ENCODE peak calls at places on chromosomes 7 and 10, in ten cellular contexts. E is lung, O is lower lobe of right lung, B is left ventricle myocardium inferior, S is RWPE1, Q is breast epithelium, I is pancreas, P is nephron progenitor cell, G is upper lobe of right lung, V is heart left ventricle. H is an unnamed sample.

GRCh38 chr7:72040641-72041040 is 371.5 kb downstream of the CALN1 start:
- DNase-seq in E (no peak), O (no peak), B (no peak), S (no peak), Q (no peak), I (no peak), P (no peak), G (no peak), V (no peak), H (no peak)

GRCh38 chr7:106871793-106872571 is 6.9 kb downstream of the PIK3CG start:
- DNase-seq in E (no peak), O (no peak), B (no peak), S (no peak), Q (no peak), I (no peak), P (no peak), G (no peak), V (no peak), H (no peak)

GRCh38 chr10:36499696-36500095 is 625.7 kb upstream of the ANKRD30A start:
- DNase-seq in E (no peak), O (no peak), B (no peak), S (no peak), Q (no peak), I (no peak), P (no peak), G (no peak), V (no peak), H (no peak)

GRCh38 chr10:102919237-102919959 is 1.3 kb downstream of the CNNM2 start:
- DNase-seq in E (peak), O (peak), B (no peak), S (peak), Q (peak), I (peak), P (peak), G (peak), V (peak), H (no peak)

GRCh38 chr7:108037748-108038147 is 34.8 kb upstream of the LAMB1 start:
- DNase-seq in E (no peak), O (no peak), B (no peak), S (no peak), Q (no peak), I (no peak), P (no peak), G (no peak), V (no peak), H (no peak)

GRCh38 chr7:105589221-105590077 is 8.2 kb upstream of the EFCAB10 start:
- DNase-seq in E (peak), O (no peak), B (peak), S (peak), Q (no peak), I (peak), P (peak), G (no peak), V (peak), H (peak)

GRCh38 chr7:157158400-157158799 is 19.7 kb downstream of the UBE3C start:
- DNase-seq in E (no peak), O (no peak), B (no peak), S (no peak), Q (no peak), I (no peak), P (no peak), G (no peak), V (no peak), H (no peak)

GRCh38 chr7:23710000-23710399 is at the start of gene STK31:
- DNase-seq in E (no peak), O (no peak), B (no peak), S (no peak), Q (no peak), I (no peak), P (no peak), G (no peak), V (no peak), H (no peak)

GRCh38 chr7:14009453-14010418 is 20.3 kb upstream of the ETV1 start:
- DNase-seq in E (no peak), O (no peak), B (no peak), S (no peak), Q (no peak), I (no peak), P (no peak), G (no peak), V (no peak), H (no peak)

GRCh38 chr7:1709281-1709680 is 39.2 kb downstream of the ELFN1 start:
- DNase-seq in E (no peak), O (no peak), B (no peak), S (no peak), Q (no peak), I (no peak), P (no peak), G (peak), V (no peak), H (no peak)

DNA sequence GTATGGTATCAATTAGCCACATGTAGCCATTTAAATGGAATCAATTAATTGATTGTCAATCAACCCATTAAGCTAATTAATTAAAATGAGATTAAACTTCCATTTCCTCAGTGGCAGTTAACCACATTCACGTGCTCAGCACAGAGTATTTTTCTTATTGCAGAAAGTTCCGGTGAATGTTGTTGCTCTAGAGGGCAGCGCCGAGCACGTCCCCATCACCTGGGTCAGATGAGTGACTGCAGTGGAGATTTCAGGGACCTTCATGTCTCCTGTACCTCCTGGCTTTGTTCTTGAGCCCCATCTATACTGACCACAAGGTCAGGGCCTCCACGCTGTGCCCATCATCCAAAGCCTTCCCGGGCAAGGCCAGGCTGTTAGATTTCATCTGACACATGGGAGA is 168.8 kb upstream of the MKI67 start:
- DNase-seq in E (no peak), O (no peak), B (no peak), S (no peak), Q (no peak), I (no peak), P (no peak), G (no peak), V (no peak), H (no peak)
- TF ChIP-seq CTCF in E (no peak), O (no peak), B (no peak), S (no peak), Q (no peak), I (no peak), P (no peak), G (no peak), V (no peak), H (no peak)

DNA sequence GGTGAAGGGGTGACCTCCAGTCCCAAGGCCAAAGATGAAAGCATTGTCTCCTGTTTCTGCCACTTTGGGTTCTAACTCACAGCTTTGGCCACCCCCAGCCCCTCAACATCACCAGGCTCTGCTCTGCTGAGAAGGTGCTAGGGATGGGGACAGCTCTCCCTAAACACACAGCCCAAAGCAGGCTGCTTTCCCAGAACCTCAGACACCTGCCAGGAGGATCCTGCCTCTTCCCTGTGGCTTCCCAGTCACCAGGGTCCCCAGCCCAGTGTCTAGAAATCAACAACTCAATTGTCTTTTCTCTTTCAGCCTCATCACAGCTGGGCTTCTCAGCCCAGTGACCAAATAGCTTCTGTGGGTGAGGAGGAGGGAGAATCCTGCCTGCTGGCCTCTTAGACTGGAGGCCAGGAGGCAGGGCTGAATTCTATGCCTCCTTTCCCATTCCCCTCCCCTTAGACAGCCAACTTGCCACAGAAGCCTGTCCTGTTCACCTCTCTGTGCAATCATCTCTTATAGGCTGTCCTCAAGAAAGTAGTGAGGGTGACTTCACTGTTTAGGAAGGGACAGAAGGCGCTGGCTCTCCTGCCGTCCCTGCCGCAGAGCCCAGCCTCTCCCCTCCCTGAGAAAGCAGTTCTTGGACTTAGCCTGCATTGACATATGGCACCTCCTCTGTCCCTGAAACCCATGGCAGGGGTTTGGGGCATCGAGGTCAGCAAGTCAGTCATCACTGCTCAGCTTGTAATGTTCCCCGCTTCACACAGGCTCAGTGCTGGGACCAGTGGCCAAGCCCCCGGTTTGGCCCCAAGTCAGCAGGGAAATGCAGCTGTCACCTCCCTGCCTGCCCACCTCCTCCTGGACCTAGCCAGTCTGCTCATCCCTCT is 3.7 kb downstream of the FGF8 start:
- DNase-seq in E (no peak), O (no peak), B (no peak), S (no peak), Q (no peak), I (no peak), P (no peak), G (no peak), V (no peak), H (no peak)
- TF ChIP-seq CTCF in E (no peak), O (no peak), B (no peak), S (no peak), Q (no peak), I (no peak), P (no peak), G (no peak), V (no peak), H (no peak)

DNA sequence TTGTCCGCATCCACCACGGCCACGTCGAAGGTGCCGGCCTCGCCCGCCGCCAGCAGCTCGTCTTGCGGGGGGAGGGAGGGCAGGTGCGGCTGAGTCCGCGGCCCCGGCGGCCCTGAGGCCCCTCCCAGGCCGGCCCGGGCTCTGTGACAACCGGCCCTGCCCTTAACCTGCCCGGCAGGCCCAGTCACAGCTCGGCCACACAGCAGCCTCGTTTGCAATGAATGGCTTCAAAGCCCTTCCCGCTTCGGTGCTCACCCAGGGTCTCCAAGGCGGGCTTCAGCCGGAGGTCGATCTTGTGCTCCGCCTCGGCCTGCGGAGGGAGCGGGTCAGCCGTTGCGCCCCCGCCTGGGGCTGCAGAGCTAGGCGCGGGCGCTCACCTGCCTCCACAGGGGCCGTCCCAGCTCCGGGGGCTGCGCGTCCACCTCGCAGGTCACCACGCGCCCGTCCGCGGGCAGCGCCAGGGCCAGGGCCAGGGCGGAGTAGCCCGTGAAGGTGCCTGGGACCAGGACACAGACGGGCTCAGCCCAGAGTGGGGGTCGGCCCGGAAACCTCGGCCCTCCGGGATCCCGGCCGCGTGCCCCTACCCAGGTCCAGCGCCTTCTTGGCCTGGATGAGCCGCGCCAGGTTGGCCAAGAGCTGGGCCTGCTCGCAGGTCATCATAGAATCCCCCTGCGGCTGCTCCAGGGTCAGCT is 928 bp downstream of the COMTD1 start:
- DNase-seq in E (no peak), O (no peak), B (no peak), S (no peak), Q (no peak), I (no peak), P (peak), G (no peak), V (peak), H (no peak)
- TF ChIP-seq CTCF in E (no peak), O (no peak), B (peak), S (no peak), Q (no peak), I (no peak), P (no peak), G (no peak), V (no peak), H (no peak)

GRCh38 chr7:80665526-80665925 is 27.1 kb downstream of the CD36 start:
- DNase-seq in E (no peak), O (no peak), B (no peak), S (no peak), Q (no peak), I (no peak), P (no peak), G (no peak), V (no peak), H (no peak)

GRCh38 chr7:80659120-80660055 is 20.9 kb downstream of the CD36 start:
- DNase-seq in E (no peak), O (no peak), B (no peak), S (peak), Q (no peak), I (no peak), P (no peak), G (no peak), V (no peak), H (no peak)

GRCh38 chr7:80660939-80661338 is 22.5 kb downstream of the CD36 start:
- DNase-seq in E (no peak), O (no peak), B (no peak), S (no peak), Q (no peak), I (no peak), P (no peak), G (no peak), V (no peak), H (no peak)

GRCh38 chr7:80662252-80662651 is 23.8 kb downstream of the CD36 start:
- DNase-seq in E (no peak), O (no peak), B (no peak), S (no peak), Q (no peak), I (no peak), P (no peak), G (no peak), V (peak), H (no peak)

GRCh38 chr7:80661729-80662128 is 23.3 kb downstream of the CD36 start:
- DNase-seq in E (no peak), O (no peak), B (no peak), S (no peak), Q (no peak), I (no peak), P (no peak), G (no peak), V (no peak), H (no peak)
- TF ChIP-seq CTCF in E (no peak), O (peak), B (peak), S (no peak), Q (no peak), I (no peak), P (no peak), G (peak), V (no peak), H (no peak)

DNA sequence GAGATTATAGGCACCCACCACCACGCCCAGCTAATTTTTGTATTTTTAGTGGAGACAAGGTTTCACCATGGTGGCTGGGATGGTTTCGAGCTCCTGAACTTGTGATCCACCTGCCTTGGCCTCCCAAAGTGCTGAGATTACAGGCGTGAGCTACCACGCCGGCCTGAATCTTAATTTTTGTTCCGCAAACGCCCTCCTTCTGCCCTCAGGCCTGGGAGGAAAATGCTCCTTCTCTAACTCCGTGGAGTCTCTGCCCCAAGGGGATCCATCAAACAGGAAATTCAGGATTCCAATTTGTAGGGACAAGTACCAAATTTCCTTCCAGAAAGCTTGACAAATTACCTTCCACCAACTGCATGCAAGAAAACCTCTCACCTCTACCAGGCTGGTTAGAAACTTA is 43.2 kb downstream of the RBAK start:
- DNase-seq in E (no peak), O (peak), B (no peak), S (no peak), Q (no peak), I (no peak), P (no peak), G (peak), V (no peak), H (no peak)
- TF ChIP-seq CTCF in E (no peak), O (no peak), B (no peak), S (no peak), Q (no peak), I (no peak), P (no peak), G (no peak), V (no peak), H (no peak)

GRCh38 chr10:113450906-113451305 is 101.9 kb upstream of the HABP2 start:
- DNase-seq in E (no peak), O (no peak), B (no peak), S (no peak), Q (no peak), I (no peak), P (no peak), G (no peak), V (no peak), H (no peak)

GRCh38 chr10:113454341-113455061 is 98.4 kb upstream of the HABP2 start:
- DNase-seq in E (no peak), O (peak), B (peak), S (peak), Q (no peak), I (peak), P (peak), G (peak), V (peak), H (peak)

GRCh38 chr10:113453351-113453750 is 99.5 kb upstream of the HABP2 start:
- DNase-seq in E (no peak), O (no peak), B (no peak), S (no peak), Q (no peak), I (no peak), P (no peak), G (no peak), V (no peak), H (no peak)

GRCh38 chr10:113450046-113450445 is 102.8 kb upstream of the HABP2 start:
- DNase-seq in E (no peak), O (no peak), B (no peak), S (no peak), Q (no peak), I (no peak), P (no peak), G (no peak), V (no peak), H (no peak)

DNA sequence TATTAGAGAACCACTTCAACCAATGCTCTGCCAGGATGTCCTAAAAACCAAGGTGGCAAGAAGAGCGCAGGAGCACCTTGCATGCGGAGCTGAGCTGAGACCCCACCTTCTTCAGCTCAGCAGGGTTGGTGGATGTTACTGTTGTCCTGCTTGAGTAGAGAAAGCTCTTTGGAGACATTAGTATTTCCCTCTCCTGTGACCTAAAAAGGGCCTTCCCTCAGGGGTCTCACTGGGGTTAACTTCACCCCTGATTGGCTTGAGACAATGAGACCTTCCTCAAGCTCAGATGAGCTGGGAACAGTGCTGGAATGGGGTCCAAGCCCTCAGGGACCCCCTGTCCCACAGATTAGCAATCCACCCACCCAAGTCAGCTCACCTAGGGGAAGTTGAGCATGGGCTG is 100.7 kb upstream of the HABP2 start:
- DNase-seq in E (no peak), O (no peak), B (no peak), S (no peak), Q (no peak), I (no peak), P (no peak), G (no peak), V (no peak), H (no peak)
- TF ChIP-seq CTCF in E (no peak), O (no peak), B (no peak), S (no peak), Q (no peak), I (no peak), P (no peak), G (no peak), V (no peak), H (no peak)

GRCh38 chr10:114392112-114392835 is 12.0 kb downstream of the AFAP1L2 start:
- DNase-seq in E (no peak), O (no peak), B (no peak), S (no peak), Q (no peak), I (no peak), P (no peak), G (no peak), V (no peak), H (no peak)
- TF ChIP-seq CTCF in E (no peak), O (no peak), B (no peak), S (no peak), Q (no peak), I (no peak), P (no peak), G (no peak), V (no peak), H (no peak)

GRCh38 chr7:158885624-158886023 is 29.3 kb downstream of the DYNC2I1 start:
- DNase-seq in E (no peak), O (no peak), B (no peak), S (peak), Q (no peak), I (no peak), P (no peak), G (no peak), V (no peak), H (no peak)
- TF ChIP-seq CTCF in E (no peak), O (peak), B (peak), S (peak), Q (no peak), I (no peak), P (peak), G (peak), V (peak), H (peak)

GRCh38 chr7:74409571-74409970 is 44.1 kb upstream of the GTF2IRD1 start:
- DNase-seq in E (no peak), O (no peak), B (no peak), S (no peak), Q (no peak), I (no peak), P (no peak), G (no peak), V (no peak), H (no peak)

GRCh38 chr7:74410772-74411171 is 42.9 kb upstream of the GTF2IRD1 start:
- DNase-seq in E (no peak), O (no peak), B (no peak), S (no peak), Q (no peak), I (no peak), P (no peak), G (no peak), V (no peak), H (no peak)

GRCh38 chr7:74405191-74405898 is 48.4 kb upstream of the GTF2IRD1 start:
- DNase-seq in E (no peak), O (no peak), B (no peak), S (peak), Q (no peak), I (no peak), P (peak), G (no peak), V (peak), H (peak)

GRCh38 chr7:74405899-74406512 is 47.7 kb upstream of the GTF2IRD1 start:
- DNase-seq in E (no peak), O (no peak), B (no peak), S (no peak), Q (no peak), I (no peak), P (no peak), G (no peak), V (no peak), H (no peak)

GRCh38 chr7:74407958-74408357 is 45.7 kb upstream of the GTF2IRD1 start:
- DNase-seq in E (no peak), O (no peak), B (no peak), S (no peak), Q (no peak), I (no peak), P (no peak), G (no peak), V (no peak), H (no peak)
- TF ChIP-seq CTCF in E (no peak), O (no peak), B (no peak), S (no peak), Q (no peak), I (no peak), P (no peak), G (no peak), V (no peak), H (no peak)

DNA sequence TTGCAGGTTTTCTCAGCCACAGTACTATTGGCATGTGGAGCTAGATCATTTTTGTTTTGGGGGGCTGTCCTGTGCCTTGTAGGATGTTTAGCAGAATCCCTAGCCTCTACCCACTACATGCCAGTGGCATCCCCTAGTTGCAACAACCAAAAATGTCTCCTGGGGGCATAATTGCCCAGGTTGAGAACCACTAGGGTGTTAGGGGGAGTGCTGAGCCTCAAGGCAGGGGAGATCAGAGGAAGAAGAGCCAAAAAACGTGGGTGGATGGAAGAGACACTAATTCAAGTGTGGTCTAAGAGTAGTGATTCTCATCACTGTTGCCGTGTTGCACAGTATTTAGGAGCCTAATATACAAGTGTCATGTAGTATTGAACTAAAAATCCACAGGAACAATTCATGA is 31.7 kb upstream of the CCNY start:
- DNase-seq in E (no peak), O (no peak), B (no peak), S (no peak), Q (no peak), I (no peak), P (no peak), G (no peak), V (no peak), H (no peak)
- TF ChIP-seq CTCF in E (no peak), O (no peak), B (peak), S (no peak), Q (no peak), I (no peak), P (no peak), G (no peak), V (no peak), H (no peak)

H was measured in D721Med.